ENCODE peak calls at places on chromosomes 5 and 9, in five cellular contexts. One of them, this sample, is unnamed.

GRCh38 chr5:4208537-4208936 is 612.9 kb downstream of the IRX1 start:
- DNase-seq in Peyer's patch: no peak
- DNase-seq in HCT116: no peak
- DNase-seq in IMR-90: no peak
- DNase-seq in uterus: no peak
- DNase-seq in this sample: no peak

GRCh38 chr5:75002271-75002670 is 50.1 kb downstream of the GCNT4 start:
- DNase-seq in Peyer's patch: no peak
- DNase-seq in HCT116: no peak
- DNase-seq in IMR-90: no peak
- DNase-seq in uterus: no peak
- DNase-seq in this sample: no peak

GRCh38 chr5:39605966-39606591 is 181.3 kb upstream of the DAB2 start:
- DNase-seq in Peyer's patch: no peak
- DNase-seq in HCT116: no peak
- DNase-seq in IMR-90: peak; percentile 36
- DNase-seq in uterus: no peak
- DNase-seq in this sample: no peak

GRCh38 chr9:133727876-133728441 is 10.2 kb downstream of the SARDH start:
- DNase-seq in Peyer's patch: peak; percentile 42
- DNase-seq in HCT116: no peak
- DNase-seq in IMR-90: no peak
- DNase-seq in uterus: peak; percentile 12
- DNase-seq in this sample: no peak

GRCh38 chr9:135813671-135814290 is 93.6 kb downstream of the CAMSAP1 start:
- DNase-seq in Peyer's patch: no peak
- DNase-seq in HCT116: no peak
- DNase-seq in IMR-90: no peak
- DNase-seq in uterus: no peak
- DNase-seq in this sample: no peak

GRCh38 chr5:141832131-141832530 is 46.1 kb downstream of the PCDH1 start:
- DNase-seq in Peyer's patch: no peak
- DNase-seq in HCT116: no peak
- DNase-seq in IMR-90: no peak
- DNase-seq in uterus: no peak
- DNase-seq in this sample: no peak

GRCh38 chr9:76759726-76760125 is 4.5 kb upstream of the PCA3 start:
- DNase-seq in Peyer's patch: peak; percentile 55
- DNase-seq in HCT116: no peak
- DNase-seq in IMR-90: no peak
- DNase-seq in uterus: no peak
- DNase-seq in this sample: no peak

GRCh38 chr5:139138109-139138508 is 60.1 kb downstream of the SIL1 start:
- DNase-seq in Peyer's patch: no peak
- DNase-seq in HCT116: no peak
- DNase-seq in IMR-90: peak; percentile 39
- DNase-seq in uterus: no peak
- DNase-seq in this sample: no peak

GRCh38 chr5:146852089-146852488 is 26.5 kb downstream of the PPP2R2B start:
- DNase-seq in Peyer's patch: no peak
- DNase-seq in HCT116: no peak
- DNase-seq in IMR-90: no peak
- DNase-seq in uterus: no peak
- DNase-seq in this sample: no peak

GRCh38 chr5:137822158-137822764 is 45.4 kb upstream of the MYOT start:
- DNase-seq in Peyer's patch: peak; percentile 70
- DNase-seq in HCT116: peak; percentile 40
- DNase-seq in IMR-90: peak; percentile 18
- DNase-seq in uterus: peak; percentile 31
- DNase-seq in this sample: peak; percentile 37

GRCh38 chr5:179125789-179126505 is 65.8 kb downstream of the ZNF354C start:
- DNase-seq in Peyer's patch: peak; percentile 34
- DNase-seq in HCT116: no peak
- DNase-seq in IMR-90: no peak
- DNase-seq in uterus: no peak
- DNase-seq in this sample: no peak

GRCh38 chr5:128252196-128252595 is 168.6 kb downstream of the SLC12A2 start:
- DNase-seq in Peyer's patch: no peak
- DNase-seq in HCT116: no peak
- DNase-seq in IMR-90: no peak
- DNase-seq in uterus: no peak
- DNase-seq in this sample: no peak

GRCh38 chr5:124908603-124909451 is 162.4 kb upstream of the ZNF608 start:
- DNase-seq in Peyer's patch: peak; percentile 72
- DNase-seq in HCT116: no peak
- DNase-seq in IMR-90: peak; percentile 18
- DNase-seq in uterus: no peak
- DNase-seq in this sample: no peak

GRCh38 chr5:66198837-66199236 is 54.7 kb downstream of the SREK1 start:
- DNase-seq in Peyer's patch: no peak
- DNase-seq in HCT116: no peak
- DNase-seq in IMR-90: no peak
- DNase-seq in uterus: no peak
- DNase-seq in this sample: no peak

GRCh38 chr9:25519286-25519685 is 159.0 kb downstream of the TUSC1 start:
- DNase-seq in Peyer's patch: no peak
- DNase-seq in HCT116: no peak
- DNase-seq in IMR-90: no peak
- DNase-seq in uterus: no peak
- DNase-seq in this sample: no peak

GRCh38 chr5:2876183-2876582 is 124.7 kb upstream of the IRX2 start:
- DNase-seq in Peyer's patch: no peak
- DNase-seq in HCT116: no peak
- DNase-seq in IMR-90: no peak
- DNase-seq in uterus: no peak
- DNase-seq in this sample: no peak

GRCh38 chr5:155700333-155700732 is 626.6 kb upstream of the SGCD start:
- DNase-seq in Peyer's patch: no peak
- DNase-seq in HCT116: no peak
- DNase-seq in IMR-90: no peak
- DNase-seq in uterus: no peak
- DNase-seq in this sample: no peak

GRCh38 chr5:107669543-107670027 is 1.2 kb downstream of the EFNA5 start:
- DNase-seq in Peyer's patch: no peak
- DNase-seq in HCT116: no peak
- DNase-seq in IMR-90: peak; percentile 2
- DNase-seq in uterus: no peak
- DNase-seq in this sample: peak; percentile 20

GRCh38 chr9:122164286-122164685 is 4.6 kb downstream of the MORN5 start:
- DNase-seq in Peyer's patch: no peak
- DNase-seq in HCT116: no peak
- DNase-seq in IMR-90: no peak
- DNase-seq in uterus: peak; percentile 60
- DNase-seq in this sample: no peak

GRCh38 chr5:38540348-38540747 is 16.1 kb downstream of the LIFR start:
- DNase-seq in Peyer's patch: no peak
- DNase-seq in HCT116: no peak
- DNase-seq in IMR-90: no peak
- DNase-seq in uterus: no peak
- DNase-seq in this sample: no peak

GRCh38 chr9:127909839-127910273 is 7.0 kb downstream of the ST6GALNAC4 start:
- DNase-seq in Peyer's patch: no peak
- DNase-seq in HCT116: no peak
- DNase-seq in IMR-90: no peak
- DNase-seq in uterus: no peak
- DNase-seq in this sample: no peak
- TF ChIP-seq POLR2A in Peyer's patch: no peak
- TF ChIP-seq POLR2A in HCT116: no peak
- TF ChIP-seq POLR2A in IMR-90: no peak
- TF ChIP-seq POLR2A in uterus: no peak
- TF ChIP-seq POLR2A in this sample: no peak

GRCh38 chr5:149140197-149141002 is 893 bp upstream of the ABLIM3 start:
- DNase-seq in Peyer's patch: no peak
- DNase-seq in HCT116: no peak
- DNase-seq in IMR-90: peak; percentile 30
- DNase-seq in uterus: no peak
- DNase-seq in this sample: no peak
- H3K4me1 ChIP-seq in Peyer's patch: no peaks in the 10 kb centered on the region
- H3K4me1 ChIP-seq in HCT116: peaks cover 4% of the 10 kb centered on the region
- H3K4me1 ChIP-seq in IMR-90: peaks cover 18% of the 10 kb centered on the region
- H3K4me1 ChIP-seq in uterus: peaks cover 7% of the 10 kb centered on the region
- H3K4me1 ChIP-seq in this sample: no peaks in the 10 kb centered on the region

DNA sequence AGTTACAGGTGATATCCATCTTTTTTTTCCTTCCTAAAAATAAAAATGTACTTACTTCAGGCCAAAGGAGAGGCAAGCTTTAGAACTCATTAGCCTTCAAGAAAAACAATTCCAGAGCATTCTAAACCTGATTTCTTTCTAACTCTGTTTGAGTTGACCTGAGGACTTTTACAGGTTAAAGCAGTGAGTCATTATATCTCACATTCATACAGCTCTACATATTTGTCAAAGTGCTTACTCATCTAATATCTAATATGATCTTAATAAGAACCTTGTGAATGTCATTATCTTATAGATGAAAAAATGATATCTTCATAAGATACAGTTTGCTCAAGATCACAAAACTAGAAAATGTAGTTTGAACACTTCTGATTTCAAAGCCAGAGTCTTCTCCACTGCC is 149.2 kb upstream of the CDKN2B start:
- DNase-seq in Peyer's patch: no peak
- DNase-seq in HCT116: no peak
- DNase-seq in IMR-90: peak; percentile 12
- DNase-seq in uterus: no peak
- DNase-seq in this sample: no peak
- H3K27ac ChIP-seq in Peyer's patch: no peak overlapping the region
- H3K27ac ChIP-seq in HCT116: peak overlapping the region; percentile 10
- H3K27ac ChIP-seq in IMR-90: no peak overlapping the region
- H3K27ac ChIP-seq in uterus: no peak overlapping the region
- H3K27ac ChIP-seq in this sample: no peak overlapping the region

DNA sequence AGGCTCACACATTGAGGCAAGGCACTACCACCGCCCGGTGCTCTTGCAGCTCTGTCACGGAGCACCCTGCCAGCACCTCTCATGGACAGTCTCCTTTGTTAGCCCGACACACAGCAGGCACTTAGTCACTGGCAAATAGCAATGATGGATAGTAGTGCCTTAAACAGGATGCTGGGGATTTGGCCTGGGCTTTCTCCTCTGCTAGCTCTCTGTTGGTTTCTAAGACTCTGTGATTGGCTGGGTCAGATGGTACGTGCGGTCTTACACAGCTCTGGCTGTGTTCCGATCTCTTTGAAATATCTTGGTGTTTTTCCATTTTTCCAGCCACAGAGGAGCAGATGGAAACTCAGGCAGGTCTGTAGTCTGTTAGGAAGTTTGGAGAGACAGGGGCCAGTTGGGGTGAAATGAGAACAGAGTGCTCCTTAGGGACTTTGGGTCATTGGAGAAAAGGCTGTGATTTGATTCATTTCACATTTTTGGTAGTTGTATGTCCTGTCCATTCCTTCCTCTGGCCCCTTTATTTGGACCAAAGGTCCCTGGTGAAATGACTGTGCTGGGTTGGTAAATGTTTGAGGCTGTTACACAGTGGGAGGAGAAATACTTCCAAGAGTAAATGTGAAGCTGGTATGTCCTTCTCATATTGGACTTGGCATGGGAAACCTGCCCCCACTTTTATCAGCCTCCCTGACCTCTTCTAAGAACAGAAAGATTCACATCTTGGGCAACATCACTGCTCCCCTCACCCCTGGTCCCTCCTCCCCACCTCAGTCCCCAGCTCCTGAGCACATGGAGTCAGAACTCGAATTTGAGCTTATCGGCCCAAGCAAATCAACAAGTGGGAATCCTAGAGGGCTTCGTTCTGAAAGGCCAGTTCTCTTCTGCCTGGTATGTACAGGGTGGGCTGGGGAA is 3.4 kb downstream of the SMIM3 start:
- DNase-seq in Peyer's patch: peak; percentile 68
- DNase-seq in HCT116: no peak
- DNase-seq in IMR-90: peak; percentile 96
- DNase-seq in uterus: peak; percentile 62
- DNase-seq in this sample: peak; percentile 54
- TF ChIP-seq POLR2A in Peyer's patch: peak; percentile 10
- TF ChIP-seq POLR2A in HCT116: no peak
- TF ChIP-seq POLR2A in IMR-90: peak; percentile 79
- TF ChIP-seq POLR2A in uterus: no peak
- TF ChIP-seq POLR2A in this sample: no peak

This sample was measured in prostate gland.